ENCODE peak calls at places on chromosomes 12 and 14, in seven cellular contexts. One of them, this sample, is unnamed.

GRCh38 chr14:55717621-55718020 is 137.6 kb downstream of the KTN1 start:
- DNase-seq in OCI-LY7: no peak
- DNase-seq in A549: no peak
- DNase-seq in astrocyte: no peak
- DNase-seq in Calu3: no peak
- DNase-seq in tibial artery: no peak
- DNase-seq in heart left ventricle: no peak
- DNase-seq in this sample: no peak

GRCh38 chr14:50007123-50007903 is 109.1 kb downstream of the VCPKMT start:
- DNase-seq in OCI-LY7: peak
- DNase-seq in A549: peak
- DNase-seq in astrocyte: no peak
- DNase-seq in Calu3: peak
- DNase-seq in tibial artery: no peak
- DNase-seq in heart left ventricle: no peak
- DNase-seq in this sample: no peak

GRCh38 chr12:47079894-47080724 is at the start of gene AMIGO2:
- DNase-seq in OCI-LY7: no peak
- DNase-seq in A549: peak
- DNase-seq in astrocyte: peak
- DNase-seq in Calu3: peak
- DNase-seq in tibial artery: peak
- DNase-seq in heart left ventricle: peak
- DNase-seq in this sample: peak

GRCh38 chr14:101050901-101051490 is 147.5 kb upstream of the RTL1 start:
- DNase-seq in OCI-LY7: no peak
- DNase-seq in A549: no peak
- DNase-seq in astrocyte: no peak
- DNase-seq in Calu3: no peak
- DNase-seq in tibial artery: no peak
- DNase-seq in heart left ventricle: peak
- DNase-seq in this sample: no peak

GRCh38 chr12:93323625-93324165 is 54.0 kb upstream of the NUDT4 start:
- DNase-seq in OCI-LY7: no peak
- DNase-seq in A549: no peak
- DNase-seq in astrocyte: peak
- DNase-seq in Calu3: no peak
- DNase-seq in tibial artery: no peak
- DNase-seq in heart left ventricle: no peak
- DNase-seq in this sample: no peak

GRCh38 chr12:1728824-1729223 is 38.0 kb downstream of the ADIPOR2 start:
- DNase-seq in OCI-LY7: no peak
- DNase-seq in A549: no peak
- DNase-seq in astrocyte: no peak
- DNase-seq in Calu3: no peak
- DNase-seq in tibial artery: no peak
- DNase-seq in heart left ventricle: no peak
- DNase-seq in this sample: no peak

GRCh38 chr12:109863961-109864712 is 16.2 kb downstream of the GLTP start:
- DNase-seq in OCI-LY7: no peak
- DNase-seq in A549: peak
- DNase-seq in astrocyte: no peak
- DNase-seq in Calu3: no peak
- DNase-seq in tibial artery: no peak
- DNase-seq in heart left ventricle: no peak
- DNase-seq in this sample: no peak

GRCh38 chr12:51846911-51847829 is 1.3 kb downstream of the FIGNL2 start:
- DNase-seq in OCI-LY7: no peak
- DNase-seq in A549: no peak
- DNase-seq in astrocyte: no peak
- DNase-seq in Calu3: peak
- DNase-seq in tibial artery: no peak
- DNase-seq in heart left ventricle: peak
- DNase-seq in this sample: no peak

GRCh38 chr12:131511391-131511802 is 199.5 kb upstream of the SFSWAP start:
- DNase-seq in OCI-LY7: peak
- DNase-seq in A549: peak
- DNase-seq in astrocyte: peak
- DNase-seq in Calu3: no peak
- DNase-seq in tibial artery: no peak
- DNase-seq in heart left ventricle: no peak
- DNase-seq in this sample: no peak

GRCh38 chr14:76810953-76811400 is 1.7 kb downstream of the ANGEL1 start:
- DNase-seq in OCI-LY7: peak
- DNase-seq in A549: peak
- DNase-seq in astrocyte: peak
- DNase-seq in Calu3: peak
- DNase-seq in tibial artery: no peak
- DNase-seq in heart left ventricle: no peak
- DNase-seq in this sample: no peak

GRCh38 chr14:94767321-94767878 is 2.5 kb downstream of the GSC start:
- DNase-seq in OCI-LY7: no peak
- DNase-seq in A549: no peak
- DNase-seq in astrocyte: no peak
- DNase-seq in Calu3: no peak
- DNase-seq in tibial artery: no peak
- DNase-seq in heart left ventricle: no peak
- DNase-seq in this sample: no peak

GRCh38 chr12:107759410-107759809 is 1.5 kb downstream of the PRDM4 start:
- DNase-seq in OCI-LY7: peak
- DNase-seq in A549: peak
- DNase-seq in astrocyte: peak
- DNase-seq in Calu3: peak
- DNase-seq in tibial artery: no peak
- DNase-seq in heart left ventricle: no peak
- DNase-seq in this sample: no peak

GRCh38 chr12:99200711-99201384 is 446.7 kb upstream of the GARIN6 start:
- DNase-seq in OCI-LY7: no peak
- DNase-seq in A549: no peak
- DNase-seq in astrocyte: peak
- DNase-seq in Calu3: peak
- DNase-seq in tibial artery: no peak
- DNase-seq in heart left ventricle: no peak
- DNase-seq in this sample: no peak

GRCh38 chr12:65522956-65523857 is 244.7 kb downstream of the MSRB3 start:
- DNase-seq in OCI-LY7: no peak
- DNase-seq in A549: no peak
- DNase-seq in astrocyte: peak
- DNase-seq in Calu3: no peak
- DNase-seq in tibial artery: no peak
- DNase-seq in heart left ventricle: no peak
- DNase-seq in this sample: no peak

GRCh38 chr14:32507029-32507984 is 178.2 kb downstream of the AKAP6 start:
- DNase-seq in OCI-LY7: no peak
- DNase-seq in A549: peak
- DNase-seq in astrocyte: peak
- DNase-seq in Calu3: peak
- DNase-seq in tibial artery: no peak
- DNase-seq in heart left ventricle: no peak
- DNase-seq in this sample: no peak

GRCh38 chr12:114666746-114667668 is 17.0 kb downstream of the TBX3 start:
- DNase-seq in OCI-LY7: no peak
- DNase-seq in A549: no peak
- DNase-seq in astrocyte: no peak
- DNase-seq in Calu3: no peak
- DNase-seq in tibial artery: no peak
- DNase-seq in heart left ventricle: no peak
- DNase-seq in this sample: no peak

GRCh38 chr12:130504836-130505175 is 167.1 kb downstream of the PIWIL1 start:
- DNase-seq in OCI-LY7: no peak
- DNase-seq in A549: no peak
- DNase-seq in astrocyte: no peak
- DNase-seq in Calu3: no peak
- DNase-seq in tibial artery: no peak
- DNase-seq in heart left ventricle: no peak
- DNase-seq in this sample: no peak

GRCh38 chr12:27982380-27982779 is 9.8 kb upstream of the PTHLH start:
- DNase-seq in OCI-LY7: no peak
- DNase-seq in A549: no peak
- DNase-seq in astrocyte: peak
- DNase-seq in Calu3: no peak
- DNase-seq in tibial artery: no peak
- DNase-seq in heart left ventricle: no peak
- DNase-seq in this sample: no peak

GRCh38 chr14:64702493-64703392 is 1.5 kb upstream of the PLEKHG3 start:
- DNase-seq in OCI-LY7: no peak
- DNase-seq in A549: no peak
- DNase-seq in astrocyte: no peak
- DNase-seq in Calu3: peak
- DNase-seq in tibial artery: peak
- DNase-seq in heart left ventricle: no peak
- DNase-seq in this sample: no peak

GRCh38 chr12:109949089-109949488 is 47.1 kb downstream of the GIT2 start:
- DNase-seq in OCI-LY7: no peak
- DNase-seq in A549: no peak
- DNase-seq in astrocyte: peak
- DNase-seq in Calu3: no peak
- DNase-seq in tibial artery: no peak
- DNase-seq in heart left ventricle: no peak
- DNase-seq in this sample: no peak

GRCh38 chr14:81070511-81070910 is 115.1 kb downstream of the TSHR start:
- DNase-seq in OCI-LY7: no peak
- DNase-seq in A549: no peak
- DNase-seq in astrocyte: no peak
- DNase-seq in Calu3: no peak
- DNase-seq in tibial artery: no peak
- DNase-seq in heart left ventricle: no peak
- DNase-seq in this sample: no peak

GRCh38 chr14:81066672-81067071 is 111.3 kb downstream of the TSHR start:
- DNase-seq in OCI-LY7: no peak
- DNase-seq in A549: no peak
- DNase-seq in astrocyte: peak
- DNase-seq in Calu3: no peak
- DNase-seq in tibial artery: no peak
- DNase-seq in heart left ventricle: no peak
- DNase-seq in this sample: no peak

GRCh38 chr14:81068384-81068783 is 113.0 kb downstream of the TSHR start:
- DNase-seq in OCI-LY7: no peak
- DNase-seq in A549: no peak
- DNase-seq in astrocyte: no peak
- DNase-seq in Calu3: no peak
- DNase-seq in tibial artery: no peak
- DNase-seq in heart left ventricle: no peak
- DNase-seq in this sample: no peak

GRCh38 chr14:81062816-81063215 is 107.4 kb downstream of the TSHR start:
- DNase-seq in OCI-LY7: peak
- DNase-seq in A549: peak
- DNase-seq in astrocyte: no peak
- DNase-seq in Calu3: peak
- DNase-seq in tibial artery: no peak
- DNase-seq in heart left ventricle: no peak
- DNase-seq in this sample: no peak

DNA sequence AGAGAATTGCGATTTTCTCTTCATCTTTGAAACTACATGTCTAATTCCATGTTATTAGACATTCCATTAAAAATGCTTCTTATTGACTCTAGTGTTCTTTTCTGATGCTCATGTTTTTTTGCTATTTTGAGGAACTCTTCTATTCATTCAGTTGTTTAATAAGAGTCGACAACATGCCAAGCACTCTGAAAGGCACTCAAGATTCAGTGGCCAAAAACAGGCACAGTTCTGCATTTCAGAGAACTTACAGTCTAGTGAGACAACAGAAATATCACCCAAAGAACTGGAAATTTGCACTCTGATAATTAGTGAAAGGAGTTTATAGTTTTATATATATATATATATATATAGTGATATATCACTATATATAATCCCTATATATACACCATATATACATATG is 111.7 kb downstream of the TSHR start:
- DNase-seq in OCI-LY7: no peak
- DNase-seq in A549: no peak
- DNase-seq in astrocyte: no peak
- DNase-seq in Calu3: no peak
- DNase-seq in tibial artery: no peak
- DNase-seq in heart left ventricle: no peak
- DNase-seq in this sample: no peak
- TF ChIP-seq CTCF in OCI-LY7: no peak
- TF ChIP-seq CTCF in A549: no peak
- TF ChIP-seq CTCF in astrocyte: no peak
- TF ChIP-seq CTCF in Calu3: no peak
- TF ChIP-seq CTCF in tibial artery: no peak
- TF ChIP-seq CTCF in heart left ventricle: no peak
- TF ChIP-seq CTCF in this sample: no peak

DNA sequence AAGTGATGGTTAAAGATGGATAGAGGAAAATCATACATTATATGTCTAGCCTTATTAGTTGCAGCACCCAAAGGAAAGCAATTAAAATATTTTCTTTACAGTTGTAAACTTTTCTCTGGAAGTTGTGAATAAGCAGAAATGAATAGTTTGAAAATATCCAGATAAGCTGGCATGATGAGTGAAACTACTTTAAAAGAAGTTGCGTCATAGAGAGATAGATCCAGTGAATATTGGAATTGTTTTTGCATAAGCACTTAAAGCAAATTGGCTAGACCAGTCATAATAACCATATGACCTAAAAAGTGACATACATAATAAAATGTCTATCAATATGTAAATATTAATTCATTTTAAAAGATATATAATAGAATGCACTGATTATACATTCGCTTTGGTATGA is 132.1 kb downstream of the SOX5 start:
- DNase-seq in OCI-LY7: no peak
- DNase-seq in A549: no peak
- DNase-seq in astrocyte: no peak
- DNase-seq in Calu3: no peak
- DNase-seq in tibial artery: no peak
- DNase-seq in heart left ventricle: no peak
- DNase-seq in this sample: no peak
- TF ChIP-seq CTCF in OCI-LY7: no peak
- TF ChIP-seq CTCF in A549: no peak
- TF ChIP-seq CTCF in astrocyte: no peak
- TF ChIP-seq CTCF in Calu3: no peak
- TF ChIP-seq CTCF in tibial artery: no peak
- TF ChIP-seq CTCF in heart left ventricle: no peak
- TF ChIP-seq CTCF in this sample: no peak

GRCh38 chr14:35438910-35439713 is 34.6 kb upstream of the NFKBIA start:
- DNase-seq in OCI-LY7: peak
- DNase-seq in A549: peak
- DNase-seq in astrocyte: no peak
- DNase-seq in Calu3: no peak
- DNase-seq in tibial artery: no peak
- DNase-seq in heart left ventricle: no peak
- DNase-seq in this sample: no peak
- TF ChIP-seq CTCF in OCI-LY7: peak
- TF ChIP-seq CTCF in A549: peak
- TF ChIP-seq CTCF in astrocyte: peak
- TF ChIP-seq CTCF in Calu3: no peak
- TF ChIP-seq CTCF in tibial artery: no peak
- TF ChIP-seq CTCF in heart left ventricle: peak
- TF ChIP-seq CTCF in this sample: no peak

DNA sequence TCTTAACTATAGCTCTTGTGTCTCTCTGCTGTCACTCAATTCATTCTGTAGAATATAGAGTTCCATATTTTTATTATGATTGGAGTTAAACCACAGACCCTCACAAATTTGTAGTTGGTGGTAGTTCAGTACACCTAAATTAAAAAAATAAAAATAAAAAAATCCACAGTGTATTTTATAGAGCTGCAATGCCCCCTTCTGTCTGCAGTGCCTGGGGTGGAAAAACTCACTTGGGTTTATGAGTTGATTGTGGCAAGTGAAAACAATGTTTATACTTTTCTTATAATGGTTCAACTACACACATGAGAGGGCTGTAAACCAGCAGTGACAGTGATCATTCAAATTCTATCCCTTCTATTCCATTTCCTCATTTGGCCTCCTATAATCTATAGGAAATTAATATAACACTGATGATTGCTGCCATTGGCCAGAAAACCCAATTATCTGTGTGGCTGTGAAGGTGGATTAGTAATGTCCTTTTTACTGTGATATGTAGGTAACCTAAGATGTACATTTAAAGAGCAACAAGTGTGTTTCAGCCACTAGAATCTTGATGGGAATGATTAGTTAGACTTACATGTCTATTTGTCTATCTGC is 166.9 kb upstream of the LRIG3 start:
- DNase-seq in OCI-LY7: no peak
- DNase-seq in A549: no peak
- DNase-seq in astrocyte: no peak
- DNase-seq in Calu3: no peak
- DNase-seq in tibial artery: no peak
- DNase-seq in heart left ventricle: no peak
- DNase-seq in this sample: no peak
- TF ChIP-seq CTCF in OCI-LY7: peak
- TF ChIP-seq CTCF in A549: peak
- TF ChIP-seq CTCF in astrocyte: peak
- TF ChIP-seq CTCF in Calu3: peak
- TF ChIP-seq CTCF in tibial artery: peak
- TF ChIP-seq CTCF in heart left ventricle: peak
- TF ChIP-seq CTCF in this sample: no peak

This sample was measured in omental fat pad.